ENCODE peak calls at places on chromosomes 7 and 10, in eight cellular contexts. Q is transverse colon, K is mammary epithelial cell, G is brain microvascular endothelial cell, Z is foreskin fibroblast, E is lung, N is fibroblast of the aortic adventitia, W is AG04450. F is an unnamed sample.

GRCh38 chr7:50491209-50491608 is 41.1 kb upstream of the FIGNL1 start:
- DNase-seq in G (no peak), K (no peak), Q (no peak), W (no peak), Z (no peak), N (no peak), E (no peak), F (no peak)

GRCh38 chr7:115707236-115707635 is 323.3 kb downstream of the TFEC start:
- DNase-seq in W (no peak), G (no peak), K (peak; percentile 5), E (no peak), Q (peak; percentile 14), N (peak; percentile 25), Z (peak; percentile 53), F (no peak)

GRCh38 chr10:17650416-17650815 is 6.5 kb downstream of the STAM start:
- DNase-seq in E (no peak), W (no peak), Q (no peak), N (no peak), G (no peak), K (no peak), Z (no peak), F (no peak)

GRCh38 chr10:53839437-53840039 is 961.5 kb downstream of the PCDH15 start:
- DNase-seq in N (peak; percentile 19), Z (peak; percentile 9), G (no peak), E (no peak), W (no peak), Q (no peak), K (peak; percentile 8), F (no peak)

GRCh38 chr10:102782698-102783540 is 39.2 kb downstream of the WBP1L start:
- DNase-seq in W (peak; percentile 75), E (peak; percentile 71), Z (peak; percentile 53), K (peak; percentile 96), G (peak; percentile 85), N (peak; percentile 98), Q (peak; percentile 44), F (no peak)

GRCh38 chr7:100590077-100590737 is 4.1 kb downstream of the FBXO24 start:
- DNase-seq in K (no peak), N (no peak), E (no peak), G (no peak), Q (no peak), Z (peak; percentile 24), W (no peak), F (no peak)

GRCh38 chr10:31384589-31384949 is 65.6 kb downstream of the ZEB1 start:
- DNase-seq in N (no peak), K (no peak), Q (no peak), E (no peak), G (no peak), W (no peak), Z (peak; percentile 42), F (no peak)

GRCh38 chr7:71615017-71615416 is 483.1 kb downstream of the GALNT17 start:
- DNase-seq in Z (no peak), N (no peak), K (no peak), Q (no peak), W (no peak), E (no peak), G (no peak), F (no peak)

GRCh38 chr10:100723180-100723579 is 22.2 kb upstream of the PAX2 start:
- DNase-seq in N (no peak), W (no peak), E (no peak), Q (no peak), G (no peak), K (no peak), Z (no peak), F (no peak)

GRCh38 chr7:99788554-99788953 is 4.6 kb upstream of the CYP3A4 start:
- DNase-seq in K (peak; percentile 48), E (no peak), G (no peak), Z (peak; percentile 78), N (no peak), W (no peak), Q (no peak), F (no peak)

GRCh38 chr7:17406756-17407155 is 108.3 kb downstream of the AHR start:
- DNase-seq in K (no peak), Q (no peak), N (no peak), E (no peak), W (no peak), G (peak; percentile 57), Z (peak; percentile 48), F (no peak)

GRCh38 chr10:60312818-60313588 is 76.7 kb downstream of the ANK3 start:
- DNase-seq in N (peak; percentile 74), Q (no peak), K (peak; percentile 60), E (no peak), W (no peak), Z (peak; percentile 74), G (peak; percentile 11), F (no peak)

GRCh38 chr7:19958309-19958896 is 185.0 kb upstream of the TMEM196 start:
- DNase-seq in Q (no peak), E (no peak), W (no peak), K (peak; percentile 97), Z (peak; percentile 83), G (peak; percentile 85), N (peak; percentile 84), F (peak; percentile 30)

GRCh38 chr7:44222074-44222473 is 21.3 kb downstream of the YKT6 start:
- DNase-seq in Z (no peak), W (no peak), K (no peak), Q (no peak), G (no peak), N (no peak), E (no peak), F (no peak)

GRCh38 chr7:70338061-70338460 is 739.8 kb downstream of the AUTS2 start:
- DNase-seq in K (no peak), E (no peak), Q (no peak), N (no peak), Z (no peak), W (no peak), G (no peak), F (no peak)

GRCh38 chr10:70410608-70411007 is 6.7 kb downstream of the EIF4EBP2 start:
- DNase-seq in Z (no peak), G (no peak), Q (no peak), K (no peak), W (no peak), N (peak; percentile 49), E (no peak), F (no peak)

GRCh38 chr10:71708301-71708703 is 11.3 kb downstream of the C10orf105 start:
- DNase-seq in Z (peak; percentile 48), W (no peak), G (no peak), E (peak; percentile 59), N (peak; percentile 40), Q (peak; percentile 62), K (no peak), F (no peak)

GRCh38 chr7:108196004-108196403 is 65.8 kb upstream of the LAMB4 start:
- DNase-seq in K (peak; percentile 44), W (no peak), E (no peak), N (peak; percentile 29), G (peak; percentile 11), Q (no peak), Z (peak; percentile 68), F (no peak)

DNA sequence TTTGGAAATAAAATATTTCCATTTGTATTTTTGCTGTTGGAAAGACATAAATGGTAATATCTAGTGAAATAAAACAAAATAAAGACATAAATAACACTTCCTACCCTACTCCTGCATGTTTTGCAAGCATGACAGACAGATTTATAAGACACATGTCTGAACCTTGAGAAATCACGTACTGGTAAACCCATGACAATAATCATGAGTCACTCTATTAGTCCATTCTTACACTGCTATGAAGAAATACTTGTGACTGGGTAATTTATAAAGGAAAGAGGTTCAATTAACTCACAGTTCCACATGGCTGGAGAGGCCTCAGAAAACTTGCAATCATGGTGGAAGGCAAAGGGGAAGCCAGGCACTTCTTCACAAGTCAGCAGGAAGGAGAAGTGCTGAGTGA is 942.2 kb downstream of the REEP3 start:
- DNase-seq in Q (no peak), K (no peak), G (no peak), W (no peak), Z (no peak), N (no peak), E (no peak), F (no peak)
- H3K4me3 ChIP-seq in Q (no peak overlapping the region), K (no peak overlapping the region), G (no peak overlapping the region), W (no peak overlapping the region), Z (no peak overlapping the region), N (no peak overlapping the region), E (no peak overlapping the region), F (no peak overlapping the region)

GRCh38 chr7:113968713-113969112 is 49.9 kb upstream of the PPP1R3A start:
- DNase-seq in E (no peak), Z (no peak), W (no peak), G (no peak), K (no peak), Q (no peak), N (no peak), F (no peak)
- TF ChIP-seq CTCF in E (no peak), Z (no peak), W (no peak), G (no peak), K (no peak), Q (no peak), N (no peak), F (no peak)

GRCh38 chr10:69408318-69409175 is 8.2 kb downstream of the TACR2 start:
- DNase-seq in Q (peak; percentile 97), K (peak; percentile 89), Z (peak; percentile 98), N (peak; percentile 96), G (peak; percentile 87), W (peak; percentile 85), E (peak; percentile 94), F (peak; percentile 76)
- H3K4me3 ChIP-seq in Q (peak overlapping the region; percentile 4), K (no peak overlapping the region), Z (peak overlapping the region; percentile 41), N (peak overlapping the region; percentile 58), G (peak overlapping the region; percentile 47), W (peak overlapping the region; percentile 53), E (peak overlapping the region; percentile 11), F (peak overlapping the region; percentile 32)

GRCh38 chr7:6269527-6269926 is 2.9 kb downstream of the CYTH3 start:
- DNase-seq in Z (no peak), W (no peak), N (no peak), G (no peak), K (no peak), Q (no peak), E (no peak), F (no peak)

GRCh38 chr7:6271694-6272371 is 591 bp downstream of the CYTH3 start:
- DNase-seq in Z (peak; percentile 35), K (no peak), Q (peak; percentile 28), E (no peak), W (no peak), N (no peak), G (no peak), F (no peak)

GRCh38 chr7:6272481-6273323 is at the start of gene CYTH3:
- DNase-seq in G (no peak), Q (peak; percentile 87), W (no peak), Z (peak; percentile 94), N (peak; percentile 67), E (peak; percentile 78), K (peak; percentile 75), F (no peak)

GRCh38 chr7:6273380-6273837 is 985 bp upstream of the CYTH3 start:
- DNase-seq in G (no peak), E (no peak), W (no peak), K (no peak), Z (no peak), Q (peak; percentile 77), N (no peak), F (no peak)

DNA sequence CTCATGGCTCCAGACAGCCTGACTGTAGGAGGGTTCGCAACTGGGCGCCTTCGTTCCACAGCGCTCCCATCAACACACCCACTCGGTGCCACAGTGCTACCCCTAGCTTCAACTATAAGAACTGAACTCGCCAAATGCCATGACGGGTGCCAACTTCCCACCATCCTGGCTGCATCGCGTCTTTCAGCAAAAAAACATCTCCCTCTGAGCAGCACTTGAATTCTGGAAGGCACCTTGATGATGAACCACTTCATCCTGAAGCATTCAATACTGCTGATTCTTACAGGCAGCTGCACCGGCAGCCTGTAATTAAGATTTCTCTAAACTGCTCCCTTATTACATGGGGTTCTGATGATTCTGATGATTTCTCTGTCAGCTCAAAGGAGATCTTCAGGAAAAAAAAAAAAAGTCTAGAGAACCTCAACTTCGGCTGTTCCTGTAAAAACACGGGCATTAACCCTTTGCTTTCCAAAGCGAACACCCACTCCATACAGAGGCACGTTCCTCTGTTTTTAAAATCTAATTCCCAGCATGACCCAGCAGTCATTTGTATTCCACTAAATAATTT is 1.2 kb downstream of the CYTH3 start:
- DNase-seq in E (peak; percentile 42), N (peak; percentile 58), W (no peak), K (peak; percentile 63), Q (peak; percentile 62), G (no peak), Z (peak; percentile 83), F (no peak)
- TF ChIP-seq CTCF in E (peak; percentile 13), N (peak; percentile 66), W (peak; percentile 46), K (peak; percentile 41), Q (peak; percentile 49), G (peak; percentile 65), Z (peak; percentile 34), F (peak; percentile 54)